ENCODE peak calls at places on chromosomes 13 and 19, in six cellular contexts. G is adrenal gland, J is tibial artery, O is H9, B is RWPE2, C is IMR-90. T is an unnamed sample.

GRCh38 chr13:24053505-24054251 is 106.8 kb upstream of the SPATA13 start:
- DNase-seq in G (peak; percentile 68), J (no peak), O (peak; percentile 87), B (no peak), C (peak; percentile 68), T (no peak)

GRCh38 chr13:40564342-40564997 is 102.0 kb downstream of the FOXO1 start:
- DNase-seq in G (no peak), J (no peak), O (no peak), B (no peak), C (no peak), T (no peak)

GRCh38 chr19:12939908-12940533 is 1.6 kb downstream of the CALR start:
- DNase-seq in G (no peak), J (no peak), O (no peak), B (no peak), C (no peak), T (no peak)

GRCh38 chr19:30551271-30551670 is 179.1 kb downstream of the ZNF536 start:
- DNase-seq in G (no peak), J (no peak), O (no peak), B (no peak), C (no peak), T (no peak)

GRCh38 chr19:3694361-3695123 is 5.7 kb downstream of the PIP5K1C start:
- DNase-seq in G (no peak), J (no peak), O (no peak), B (no peak), C (no peak), T (no peak)

GRCh38 chr13:23899555-23899954 is 2.3 kb upstream of the C1QTNF9B start:
- DNase-seq in G (no peak), J (peak; percentile 29), O (no peak), B (no peak), C (peak; percentile 74), T (no peak)

GRCh38 chr13:29830000-29830399 is 20.4 kb downstream of the UBL3 start:
- DNase-seq in G (no peak), J (no peak), O (no peak), B (no peak), C (no peak), T (no peak)

GRCh38 chr13:98563071-98563470 is 13.8 kb downstream of the STK24 start:
- DNase-seq in G (no peak), J (no peak), O (no peak), B (no peak), C (no peak), T (no peak)

GRCh38 chr13:29140277-29140676 is 320.1 kb downstream of the MTUS2 start:
- DNase-seq in G (no peak), J (no peak), O (no peak), B (no peak), C (no peak), T (peak; percentile 18)

GRCh38 chr13:42498521-42498920 is 75.4 kb upstream of the TNFSF11 start:
- DNase-seq in G (no peak), J (no peak), O (no peak), B (no peak), C (no peak), T (no peak)

GRCh38 chr13:50950808-50951207 is 41.2 kb downstream of the RNASEH2B start:
- DNase-seq in G (no peak), J (no peak), O (no peak), B (no peak), C (no peak), T (no peak)

GRCh38 chr19:23439623-23440022 is 44.4 kb upstream of the ZNF91 start:
- DNase-seq in G (no peak), J (no peak), O (peak; percentile 25), B (no peak), C (no peak), T (no peak)
- H3K9me3 ChIP-seq in G (peaks cover 6% of the 10 kb centered on the region), J (no peaks in the 10 kb centered on the region), O (peaks cover 64% of the 10 kb centered on the region), B (no peaks in the 10 kb centered on the region), C (peaks cover 24% of the 10 kb centered on the region), T (peaks cover 34% of the 10 kb centered on the region)

GRCh38 chr13:93872376-93872775 is 607.1 kb downstream of the DCT start:
- DNase-seq in G (no peak), J (no peak), O (no peak), B (no peak), C (no peak), T (no peak)

GRCh38 chr13:93878675-93879074 is 600.8 kb downstream of the DCT start:
- DNase-seq in G (no peak), J (no peak), O (no peak), B (no peak), C (no peak), T (no peak)

GRCh38 chr13:93875527-93875926 is 604.0 kb downstream of the DCT start:
- DNase-seq in G (no peak), J (no peak), O (no peak), B (no peak), C (peak; percentile 82), T (no peak)

GRCh38 chr13:93872948-93873347 is 606.5 kb downstream of the DCT start:
- DNase-seq in G (no peak), J (no peak), O (no peak), B (no peak), C (no peak), T (no peak)

GRCh38 chr13:93876236-93876635 is 603.2 kb downstream of the DCT start:
- DNase-seq in G (no peak), J (no peak), O (no peak), B (no peak), C (no peak), T (no peak)
- H3K9me3 ChIP-seq in G (no peaks in the 10 kb centered on the region), J (no peaks in the 10 kb centered on the region), O (no peaks in the 10 kb centered on the region), B (no peaks in the 10 kb centered on the region), C (peaks cover 2% of the 10 kb centered on the region), T (peaks cover 13% of the 10 kb centered on the region)

DNA sequence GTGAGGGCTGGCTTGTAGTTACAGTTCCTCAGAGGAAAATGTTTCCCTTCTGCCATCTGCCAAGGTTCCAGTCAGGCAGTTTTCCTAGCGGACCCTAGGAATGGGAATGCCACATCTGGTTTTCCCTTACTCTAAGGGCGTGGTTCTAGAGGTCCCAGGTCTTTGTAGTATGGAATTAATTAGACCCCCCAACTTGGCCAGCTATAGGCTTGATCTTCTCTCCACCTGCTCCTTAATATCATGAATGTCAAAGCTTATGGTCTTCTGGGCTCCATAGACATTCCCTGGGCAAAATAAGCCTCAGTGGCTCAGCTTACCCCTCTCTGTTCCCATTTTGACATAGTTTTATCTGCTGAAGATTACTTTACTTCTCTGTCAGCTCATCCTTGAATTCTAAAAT is 70.0 kb downstream of the ZNF568 start:
- DNase-seq in G (no peak), J (no peak), O (no peak), B (no peak), C (no peak), T (no peak)
- H3K9me3 ChIP-seq in G (peaks cover 4% of the 10 kb centered on the region), J (no peaks in the 10 kb centered on the region), O (peaks cover 63% of the 10 kb centered on the region), B (peaks cover 5% of the 10 kb centered on the region), C (peaks cover 14% of the 10 kb centered on the region), T (no peaks in the 10 kb centered on the region)

GRCh38 chr19:58183822-58184215 is 958 bp downstream of the ZNF274 start:
- DNase-seq in G (no peak), J (no peak), O (no peak), B (no peak), C (no peak), T (no peak)
- H3K9me3 ChIP-seq in G (peaks cover 84% of the 10 kb centered on the region), J (peaks cover 30% of the 10 kb centered on the region), O (peaks cover 37% of the 10 kb centered on the region), B (peaks cover 49% of the 10 kb centered on the region), C (peaks cover 81% of the 10 kb centered on the region), T (peaks cover 90% of the 10 kb centered on the region)

DNA sequence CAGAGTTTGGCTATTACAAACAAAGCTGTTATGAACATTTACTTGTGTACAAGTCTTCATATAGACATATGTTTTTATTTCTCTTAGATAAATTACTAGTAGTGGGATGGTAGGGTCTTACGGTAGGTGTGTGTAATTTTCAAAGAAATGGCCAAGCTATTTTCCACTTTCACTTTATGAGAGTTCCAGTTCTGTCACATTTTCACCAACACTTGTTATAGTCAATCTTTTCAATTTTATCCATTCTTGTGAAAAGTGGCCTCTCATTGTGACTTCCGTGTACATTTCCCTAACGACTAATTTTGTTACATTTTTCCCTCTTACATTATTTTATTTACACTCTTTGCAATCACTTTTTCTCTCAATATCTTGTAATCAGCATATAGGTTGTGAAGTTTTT is 18.3 kb downstream of the MBD3L1 start:
- DNase-seq in G (no peak), J (no peak), O (no peak), B (no peak), C (no peak), T (no peak)
- H3K9me3 ChIP-seq in G (no peaks in the 10 kb centered on the region), J (no peaks in the 10 kb centered on the region), O (peaks cover 71% of the 10 kb centered on the region), B (no peaks in the 10 kb centered on the region), C (peaks cover 20% of the 10 kb centered on the region), T (peaks cover 41% of the 10 kb centered on the region)

DNA sequence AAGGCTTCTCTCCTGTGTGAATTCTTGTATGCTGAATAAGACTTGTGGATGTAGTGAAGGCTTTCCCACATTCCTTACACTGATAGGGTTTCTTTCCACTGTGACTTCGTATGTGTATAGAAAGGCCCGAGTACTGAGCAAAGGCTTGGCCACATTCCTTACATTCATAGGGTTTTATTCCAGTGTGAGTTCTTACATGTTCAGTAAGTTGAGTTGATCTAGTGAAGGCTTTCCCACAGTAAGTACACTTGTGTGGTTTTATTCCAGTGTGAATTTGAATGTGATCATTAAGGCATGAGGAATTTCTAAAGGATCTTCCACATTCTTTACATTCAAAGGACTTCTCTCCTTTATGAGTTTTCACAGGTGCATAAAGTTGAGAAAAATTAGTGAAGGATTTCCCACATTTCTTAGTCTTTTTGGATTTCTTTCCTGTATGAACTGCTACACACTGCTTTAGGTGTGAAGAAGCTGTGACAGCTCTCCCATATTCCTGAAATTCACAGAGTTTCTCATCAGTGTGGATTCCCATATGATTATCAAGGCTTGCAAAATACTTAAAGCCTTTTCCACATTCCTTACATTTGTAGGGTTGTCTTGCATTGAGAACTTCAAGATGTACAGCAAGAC is 10.4 kb downstream of the ZNF561 start:
- DNase-seq in G (no peak), J (no peak), O (no peak), B (no peak), C (no peak), T (no peak)
- H3K9me3 ChIP-seq in G (peaks cover 57% of the 10 kb centered on the region), J (peaks cover 19% of the 10 kb centered on the region), O (peaks cover 33% of the 10 kb centered on the region), B (peaks cover 21% of the 10 kb centered on the region), C (peaks cover 56% of the 10 kb centered on the region), T (peaks cover 89% of the 10 kb centered on the region)

T was measured in left ventricle myocardium inferior.